ENCODE peak calls at places on chromosomes 4 and X, in four cellular contexts. L is Peyer's patch, J is Calu3, P is choroid plexus epithelial cell. T is an unnamed sample.
A peak's percentile ranks its signal among the peaks of the same experiment; 100 is the strongest.

GRCh38 chr4:123874044-123874443 is 477.4 kb downstream of the SPRY1 start:
- DNase-seq in P (no peak), J (no peak), L (no peak), T (no peak)

GRCh38 chr4:42048394-42048793 is 58.1 kb downstream of the SLC30A9 start:
- DNase-seq in L (no peak), P (peak; percentile 74), J (no peak), T (no peak)

GRCh38 chr4:156778606-156779005 is 193.0 kb downstream of the PDGFC start:
- DNase-seq in L (no peak), P (peak; percentile 88), J (no peak), T (no peak)

GRCh38 chr4:101367201-101367600 is 19.9 kb upstream of the PPP3CA start:
- DNase-seq in L (no peak), P (peak; percentile 92), J (no peak), T (no peak)

GRCh38 chr4:55321707-55322264 is 24.3 kb upstream of the SRD5A3 start:
- DNase-seq in P (peak; percentile 91), J (peak; percentile 74), L (peak; percentile 20), T (peak; percentile 57)

GRCh38 chrX:22481436-22481835 is 208.7 kb downstream of the CBLL2 start:
- DNase-seq in L (no peak), J (no peak), P (peak; percentile 1), T (no peak)

GRCh38 chr4:41339812-41340809 is 83.4 kb downstream of the UCHL1 start:
- DNase-seq in L (no peak), J (peak; percentile 24), P (peak; percentile 61), T (no peak)

GRCh38 chr4:15117270-15117946 is 115.1 kb downstream of the CPEB2 start:
- DNase-seq in L (no peak), J (no peak), P (no peak), T (no peak)

GRCh38 chrX:10177620-10178019 is 20.8 kb downstream of the CLCN4 start:
- DNase-seq in J (no peak), P (peak; percentile 70), L (no peak), T (no peak)

GRCh38 chr4:48554606-48555005 is 64.6 kb downstream of the ZAR1 start:
- DNase-seq in P (no peak), L (no peak), J (no peak), T (no peak)

GRCh38 chr4:19074061-19074460 is 1052.5 kb upstream of the LCORL start:
- DNase-seq in L (no peak), P (no peak), J (no peak), T (no peak)

GRCh38 chr4:143437937-143438336 is 75.6 kb upstream of the SMARCA5 start:
- DNase-seq in J (no peak), P (no peak), L (no peak), T (no peak)

GRCh38 chr4:59646082-59646481 is 1554.0 kb upstream of the ADGRL3 start:
- DNase-seq in L (no peak), J (no peak), P (no peak), T (no peak)

GRCh38 chrX:70476934-70477733 is 32.5 kb downstream of the DLG3 start:
- DNase-seq in J (peak; percentile 83), P (peak; percentile 58), L (no peak), T (no peak)

GRCh38 chrX:40012800-40013682 is 84.7 kb downstream of the BCOR start:
- DNase-seq in P (peak; percentile 64), L (peak; percentile 44), J (peak; percentile 56), T (no peak)

GRCh38 chrX:153688900-153689590 is 1.3 kb downstream of the SLC6A8 start:
- DNase-seq in J (no peak), L (no peak), P (no peak), T (no peak)

GRCh38 chr4:121358473-121358872 is 22.3 kb downstream of the QRFPR start:
- DNase-seq in J (no peak), P (peak; percentile 84), L (no peak), T (no peak)

GRCh38 chr4:113290666-113291065 is 241.2 kb downstream of the ANK2 start:
- DNase-seq in L (no peak), P (no peak), J (no peak), T (no peak)

GRCh38 chrX:56974408-56974807 is 20.9 kb downstream of the SPIN3 start:
- DNase-seq in P (no peak), L (no peak), J (peak; percentile 18), T (no peak)

GRCh38 chr4:153731239-153731638 is 28.6 kb downstream of the RNF175 start:
- DNase-seq in J (peak; percentile 15), P (peak; percentile 47), L (no peak), T (no peak)

GRCh38 chr4:139458999-139459398 is 5.1 kb downstream of the RAB33B start:
- DNase-seq in J (no peak), P (no peak), L (no peak), T (no peak)

GRCh38 chr4:7160439-7160838 is 31.9 kb upstream of the SORCS2 start:
- DNase-seq in P (no peak), J (no peak), L (no peak), T (no peak)

GRCh38 chr4:141802324-141802723 is 165.9 kb downstream of the IL15 start:
- DNase-seq in L (no peak), P (peak; percentile 31), J (no peak), T (no peak)

GRCh38 chr4:17232575-17233253 is 279.2 kb downstream of the QDPR start:
- DNase-seq in P (peak; percentile 81), J (no peak), L (no peak), T (no peak)

DNA sequence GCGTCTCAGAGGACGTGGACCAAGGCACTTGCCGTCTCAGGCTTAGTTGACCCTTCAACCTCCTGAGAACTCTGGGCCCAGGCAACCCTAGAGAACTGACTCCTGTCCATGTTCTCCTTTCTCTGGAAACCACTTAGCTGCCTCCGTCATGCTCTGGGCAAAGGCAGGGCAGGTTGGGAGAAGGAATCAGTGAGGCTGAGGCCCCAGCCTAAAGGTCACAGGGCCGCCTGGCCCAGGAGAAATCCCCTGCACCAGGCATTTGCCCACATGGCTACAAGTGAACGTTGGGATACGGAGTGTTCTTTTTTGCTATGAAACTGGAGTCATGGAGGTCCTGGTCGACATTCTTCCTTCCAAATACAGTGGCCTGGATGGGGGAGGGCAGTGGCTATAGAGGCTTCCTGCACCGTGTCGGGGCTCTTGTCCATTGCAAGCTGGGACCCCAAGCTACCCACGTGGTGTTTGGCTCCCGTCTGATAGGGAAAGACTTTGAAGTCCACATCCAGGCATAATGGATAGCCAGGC is 76.0 kb downstream of the CRMP1 start:
- DNase-seq in P (no peak), L (no peak), J (no peak), T (no peak)
- TF ChIP-seq CTCF in P (no peak), L (no peak), J (no peak), T (no peak)

GRCh38 chr4:128298852-128299251 is 11.2 kb upstream of the PGRMC2 start:
- DNase-seq in J (no peak), P (no peak), L (no peak), T (no peak)
- TF ChIP-seq CTCF in J (no peak), P (no peak), L (peak; percentile 42), T (no peak)

GRCh38 chrX:11533211-11533651 is 132.5 kb downstream of the ARHGAP6 start:
- DNase-seq in L (no peak), P (peak; percentile 82), J (no peak), T (no peak)

GRCh38 chrX:11528623-11529022 is 137.1 kb downstream of the ARHGAP6 start:
- DNase-seq in L (no peak), P (peak; percentile 3), J (no peak), T (no peak)

GRCh38 chrX:11530621-11531020 is 135.1 kb downstream of the ARHGAP6 start:
- DNase-seq in L (no peak), J (no peak), P (peak; percentile 39), T (no peak)

GRCh38 chrX:11532291-11533075 is 133.2 kb downstream of the ARHGAP6 start:
- DNase-seq in L (no peak), J (no peak), P (peak; percentile 26), T (no peak)

GRCh38 chrX:11531226-11531625 is 134.5 kb downstream of the ARHGAP6 start:
- DNase-seq in P (peak; percentile 51), J (no peak), L (no peak), T (no peak)
- TF ChIP-seq CTCF in P (peak; percentile 48), J (no peak), L (no peak), T (peak; percentile 17)

GRCh38 chrX:68147848-68148247 is 285.4 kb downstream of the OPHN1 start:
- DNase-seq in P (no peak), L (no peak), J (no peak), T (no peak)

DNA sequence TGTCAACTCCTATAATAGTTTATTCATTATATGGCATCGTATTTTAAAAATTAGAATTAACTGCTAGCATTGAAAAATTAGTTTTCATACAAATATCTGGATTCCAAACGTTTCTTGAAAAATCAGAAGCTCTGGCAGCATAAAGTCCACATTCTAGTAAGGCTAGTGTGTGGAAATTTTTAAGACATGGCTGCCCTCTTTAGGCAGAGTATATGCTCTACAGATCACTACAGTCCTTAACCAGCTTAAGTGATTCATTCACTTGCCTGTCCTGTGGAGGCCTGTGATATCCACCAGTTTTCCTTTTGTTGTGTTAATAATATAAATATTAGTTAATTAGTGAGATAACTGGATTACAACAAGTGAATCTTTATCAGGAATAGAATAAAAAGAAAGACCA is 287.2 kb downstream of the OPHN1 start:
- DNase-seq in L (no peak), J (peak; percentile 17), P (peak; percentile 73), T (no peak)
- TF ChIP-seq CTCF in L (peak; percentile 19), J (peak; percentile 18), P (peak; percentile 50), T (no peak)

DNA sequence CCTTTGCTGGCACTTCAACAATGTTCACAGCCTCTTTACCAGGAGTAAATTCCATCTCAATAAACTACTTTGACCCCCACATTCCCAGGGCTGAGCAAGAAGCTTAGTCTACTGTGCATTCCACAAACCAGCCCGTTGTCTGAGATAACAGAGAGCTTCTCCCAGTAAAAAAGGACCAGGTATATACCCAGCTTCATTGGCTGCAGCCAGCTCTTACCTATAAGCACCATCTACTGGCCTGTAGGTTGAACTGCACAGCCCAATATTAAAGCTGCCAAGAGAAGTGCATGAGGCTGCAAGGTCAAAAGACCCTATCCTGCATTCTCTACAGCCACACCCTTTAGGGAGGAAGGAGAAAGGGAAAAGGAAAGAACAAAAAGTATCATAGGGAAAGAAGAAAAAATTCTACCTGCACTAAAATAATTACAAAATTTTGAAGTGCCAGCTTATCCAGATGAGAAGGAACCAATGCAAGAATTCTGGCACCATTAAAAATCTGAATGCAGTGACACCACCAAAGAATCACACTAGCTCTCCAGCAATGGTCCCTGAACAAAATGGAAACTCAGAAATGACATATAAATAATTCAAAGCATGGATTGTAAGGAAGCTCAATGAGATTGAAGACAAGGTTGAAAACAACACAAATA is 45.7 kb upstream of the INTU start:
- DNase-seq in J (peak; percentile 14), L (no peak), P (peak; percentile 74), T (no peak)
- TF ChIP-seq CTCF in J (peak; percentile 50), L (peak; percentile 49), P (peak; percentile 89), T (peak; percentile 41)

T was measured in mesothelial cell of epicardium.